ENCODE peak calls at places on chromosomes 11 and 22, in four cellular contexts. E is foreskin keratinocyte, A is GM12891, Q is SHP77 treated with DMSO at 0.1 percent for 48 hours. G is an unnamed sample.

GRCh38 chr22:28017859-28018258 is 98.8 kb upstream of the PITPNB start:
- DNase-seq in E (no peak), A (no peak), Q (no peak), G (no peak)

GRCh38 chr11:55481416-55481815 is 72.9 kb upstream of the OR4C15 start:
- DNase-seq in E (no peak), A (no peak), Q (no peak), G (no peak)

GRCh38 chr11:45737056-45737455 is 67.9 kb upstream of the SLC35C1 start:
- DNase-seq in E (peak), A (no peak), Q (no peak), G (no peak)

GRCh38 chr11:108629274-108629673 is 35.6 kb upstream of the DDX10 start:
- DNase-seq in E (no peak), A (no peak), Q (no peak), G (no peak)

GRCh38 chr22:32499666-32500065 is 25.1 kb downstream of the FBXO7 start:
- DNase-seq in E (no peak), A (no peak), Q (no peak), G (no peak)

GRCh38 chr22:16955081-16955480 is 52.9 kb downstream of the GAB4 start:
- DNase-seq in E (no peak), A (no peak), Q (no peak), G (no peak)

GRCh38 chr11:10302294-10302743 is 2.6 kb upstream of the ADM start:
- DNase-seq in E (no peak), A (no peak), Q (no peak), G (no peak)

GRCh38 chr11:112965601-112966125 is 4.4 kb downstream of the NCAM1 start:
- DNase-seq in E (no peak), A (no peak), Q (no peak), G (no peak)

GRCh38 chr11:101442936-101443521 is 140.8 kb downstream of the TRPC6 start:
- DNase-seq in E (no peak), A (no peak), Q (no peak), G (no peak)

GRCh38 chr22:37601540-37602442 is 6.8 kb upstream of the GGA1 start:
- DNase-seq in E (no peak), A (no peak), Q (peak), G (no peak)

GRCh38 chr11:46308632-46309419 is 31.4 kb downstream of the CREB3L1 start:
- DNase-seq in E (no peak), A (peak), Q (no peak), G (peak)

GRCh38 chr11:73295259-73295995 is 12.6 kb upstream of the ARHGEF17 start:
- DNase-seq in E (peak), A (peak), Q (peak), G (no peak)

GRCh38 chr11:1271002-1271401 is 38.4 kb downstream of the TOLLIP start:
- DNase-seq in E (no peak), A (no peak), Q (no peak), G (no peak)

GRCh38 chr11:8031248-8032115 is 44.3 kb downstream of the EIF3F start:
- DNase-seq in E (no peak), A (no peak), Q (no peak), G (no peak)

GRCh38 chr22:47154621-47155081 is 392.2 kb downstream of the TBC1D22A start:
- DNase-seq in E (no peak), A (no peak), Q (no peak), G (peak)

GRCh38 chr11:5197538-5197937 is 2.9 kb downstream of the OR51V1 start:
- DNase-seq in E (no peak), A (no peak), Q (no peak), G (no peak)

GRCh38 chr11:125410091-125410490 is 86.0 kb downstream of the FEZ1 start:
- DNase-seq in E (peak), A (no peak), Q (no peak), G (no peak)

GRCh38 chr11:126322996-126323395 is 19.1 kb downstream of the DCPS start:
- DNase-seq in E (no peak), A (no peak), Q (no peak), G (no peak)

GRCh38 chr11:122633219-122633829 is 22.2 kb upstream of the UBASH3B start:
- DNase-seq in E (no peak), A (no peak), Q (no peak), G (no peak)

GRCh38 chr22:37337204-37337943 is 55.1 kb downstream of the CYTH4 start:
- DNase-seq in E (no peak), A (no peak), Q (no peak), G (no peak)

GRCh38 chr11:116053538-116053919 is 549.3 kb upstream of the CADM1 start:
- DNase-seq in E (no peak), A (no peak), Q (no peak), G (no peak)

GRCh38 chr11:68889948-68890446 is 13.6 kb downstream of the MRPL21 start:
- DNase-seq in E (no peak), A (no peak), Q (no peak), G (no peak)

GRCh38 chr22:27632451-27633295 is 168.9 kb downstream of the MN1 start:
- DNase-seq in E (no peak), A (no peak), Q (peak), G (no peak)

GRCh38 chr11:19646308-19646707 is 66.3 kb upstream of the NAV2 start:
- DNase-seq in E (no peak), A (no peak), Q (no peak), G (no peak)

GRCh38 chr11:135002236-135002635 is 590.2 kb upstream of the B3GAT1 start:
- DNase-seq in E (no peak), A (no peak), Q (no peak), G (no peak)

GRCh38 chr22:33529424-33530113 is 390.7 kb downstream of the LARGE1 start:
- DNase-seq in E (no peak), A (no peak), Q (no peak), G (no peak)

GRCh38 chr11:127651175-127651887 is 650.8 kb upstream of the KIRREL3 start:
- DNase-seq in E (no peak), A (no peak), Q (no peak), G (no peak)

GRCh38 chr11:55852141-55852540 is 13.6 kb downstream of the OR5D16 start:
- DNase-seq in E (no peak), A (no peak), Q (no peak), G (no peak)

GRCh38 chr11:62068730-62069129 is 55.1 kb upstream of the INCENP start:
- DNase-seq in E (no peak), A (no peak), Q (no peak), G (no peak)

GRCh38 chr11:65225284-65226102 is 36.3 kb upstream of the POLA2 start:
- DNase-seq in E (peak), A (peak), Q (peak), G (peak)

GRCh38 chr11:16430674-16431073 is 74.3 kb upstream of the SOX6 start:
- DNase-seq in E (no peak), A (no peak), Q (no peak), G (no peak)